ENCODE peak calls at places on chromosome 14, in eight cellular contexts. O is cardiac fibroblast, C is HCT116, J is cardiac muscle cell, W is endodermal cell, K is WERI-Rb-1, S is GM06990, V is PC-3. Z is an unnamed sample.

GRCh38 chr14:70934084-70934483 is 26.8 kb downstream of the PCNX1 start:
- DNase-seq in O (peak), C (no peak), J (peak), W (no peak), K (no peak), S (no peak), V (no peak), Z (peak)

GRCh38 chr14:104693482-104694431 is 4.3 kb downstream of the INF2 start:
- DNase-seq in O (no peak), C (no peak), J (no peak), W (no peak), K (no peak), S (no peak), V (no peak), Z (no peak)

GRCh38 chr14:35993512-35993960 is 167.4 kb downstream of the BRMS1L start:
- DNase-seq in O (no peak), C (no peak), J (no peak), W (peak), K (no peak), S (no peak), V (no peak), Z (no peak)

GRCh38 chr14:67514650-67515385 is 18.3 kb upstream of the PLEKHH1 start:
- DNase-seq in O (peak), C (no peak), J (peak), W (peak), K (peak), S (peak), V (peak), Z (peak)

GRCh38 chr14:44782775-44783238 is 178.9 kb downstream of the KLHL28 start:
- DNase-seq in O (peak), C (no peak), J (peak), W (no peak), K (no peak), S (no peak), V (peak), Z (peak)

GRCh38 chr14:93536945-93537344 is 106.2 kb downstream of the UNC79 start:
- DNase-seq in O (no peak), C (peak), J (no peak), W (peak), K (peak), S (no peak), V (peak), Z (peak)

GRCh38 chr14:76376878-76377523 is 1.1 kb downstream of the ESRRB start:
- DNase-seq in O (no peak), C (no peak), J (no peak), W (no peak), K (no peak), S (no peak), V (no peak), Z (no peak)

GRCh38 chr14:22588419-22589095 is 467 bp downstream of the DAD1 start:
- DNase-seq in O (no peak), C (no peak), J (no peak), W (no peak), K (no peak), S (no peak), V (no peak), Z (no peak)

GRCh38 chr14:101590062-101590461 is 28.8 kb downstream of the DIO3 start:
- DNase-seq in O (no peak), C (no peak), J (no peak), W (no peak), K (no peak), S (no peak), V (no peak), Z (no peak)

GRCh38 chr14:24941719-24942118 is 108.2 kb downstream of the STXBP6 start:
- DNase-seq in O (no peak), C (no peak), J (no peak), W (no peak), K (no peak), S (no peak), V (no peak), Z (no peak)

GRCh38 chr14:104564744-104565679 is 14.6 kb upstream of the C14orf180 start:
- DNase-seq in O (no peak), C (no peak), J (no peak), W (no peak), K (no peak), S (no peak), V (no peak), Z (no peak)

GRCh38 chr14:23364164-23364571 is 804 bp downstream of the EFS start:
- DNase-seq in O (no peak), C (no peak), J (no peak), W (peak), K (peak), S (no peak), V (no peak), Z (peak)

GRCh38 chr14:101849125-101849524 is 87.6 kb downstream of the PPP2R5C start:
- DNase-seq in O (no peak), C (no peak), J (no peak), W (no peak), K (no peak), S (no peak), V (no peak), Z (no peak)

GRCh38 chr14:95611293-95611880 is 74.8 kb upstream of the TCL1B start:
- DNase-seq in O (no peak), C (no peak), J (no peak), W (no peak), K (no peak), S (no peak), V (no peak), Z (no peak)

GRCh38 chr14:35944847-35945246 is 118.7 kb downstream of the BRMS1L start:
- DNase-seq in O (peak), C (peak), J (no peak), W (peak), K (peak), S (no peak), V (peak), Z (no peak)

GRCh38 chr14:37599527-37600368 is 4.3 kb downstream of the TTC6 start:
- DNase-seq in O (no peak), C (no peak), J (no peak), W (peak), K (peak), S (no peak), V (peak), Z (no peak)

GRCh38 chr14:22487941-22488340 is 101.1 kb downstream of the DAD1 start:
- DNase-seq in O (no peak), C (no peak), J (no peak), W (no peak), K (peak), S (no peak), V (no peak), Z (no peak)

GRCh38 chr14:96727490-96727889 is 69.7 kb upstream of the VRK1 start:
- DNase-seq in O (no peak), C (no peak), J (no peak), W (no peak), K (no peak), S (no peak), V (no peak), Z (no peak)

GRCh38 chr14:96725232-96725631 is 72.0 kb upstream of the VRK1 start:
- DNase-seq in O (no peak), C (no peak), J (no peak), W (no peak), K (no peak), S (no peak), V (no peak), Z (no peak)

GRCh38 chr14:96722751-96723150 is 74.4 kb upstream of the VRK1 start:
- DNase-seq in O (no peak), C (no peak), J (no peak), W (no peak), K (no peak), S (no peak), V (no peak), Z (no peak)

GRCh38 chr14:96727076-96727475 is 70.1 kb upstream of the VRK1 start:
- DNase-seq in O (no peak), C (no peak), J (no peak), W (no peak), K (no peak), S (no peak), V (no peak), Z (no peak)

DNA sequence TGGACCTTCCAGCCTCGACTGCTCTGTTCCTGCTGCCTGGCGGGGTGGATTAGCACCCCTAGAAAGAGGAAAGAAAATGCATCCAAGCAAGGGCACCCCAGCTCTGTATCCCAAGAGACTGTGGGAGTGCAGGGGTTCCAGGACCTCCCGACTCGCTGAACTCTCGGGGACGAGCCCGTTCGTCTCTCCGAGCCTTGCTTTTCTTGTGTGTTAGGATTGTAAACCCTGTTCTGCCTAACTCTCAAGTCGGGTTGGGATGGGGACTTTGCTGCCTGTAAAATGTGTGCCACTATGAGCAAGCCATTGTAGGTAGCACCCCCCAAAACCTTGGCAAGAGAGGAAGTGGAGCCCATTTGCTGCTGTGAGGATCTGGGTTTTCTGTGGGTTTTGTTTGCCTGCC is 73.2 kb upstream of the VRK1 start:
- DNase-seq in O (no peak), C (no peak), J (no peak), W (no peak), K (no peak), S (no peak), V (no peak), Z (no peak)
- TF ChIP-seq CTCF in O (no peak), C (no peak), J (no peak), W (no peak), K (no peak), S (no peak), V (no peak), Z (no peak)

GRCh38 chr14:103045387-103045869 is 11.9 kb downstream of the CDC42BPB start:
- DNase-seq in O (no peak), C (no peak), J (no peak), W (no peak), K (no peak), S (peak), V (no peak), Z (no peak)
- H3K4me3 ChIP-seq in O (no peak), C (no peak), J (no peak), W (no peak), K (no peak), S (peak), V (no peak), Z (no peak)

GRCh38 chr14:82113710-82114109 is 580.1 kb upstream of the SEL1L start:
- DNase-seq in O (no peak), C (no peak), J (no peak), W (no peak), K (no peak), S (no peak), V (no peak), Z (no peak)
- TF ChIP-seq CTCF in O (no peak), C (no peak), J (no peak), W (peak), K (no peak), S (no peak), V (no peak), Z (no peak)

GRCh38 chr14:51205486-51205885 is 34.6 kb upstream of the TMX1 start:
- DNase-seq in O (no peak), C (no peak), J (no peak), W (no peak), K (no peak), S (no peak), V (no peak), Z (no peak)
- H3K4me3 ChIP-seq in O (no peak), C (no peak), J (no peak), W (no peak), K (no peak), S (no peak), V (no peak), Z (no peak)

GRCh38 chr14:103330536-103330935 is 3.5 kb upstream of the EIF5 start:
- DNase-seq in O (no peak), C (no peak), J (no peak), W (no peak), K (no peak), S (no peak), V (no peak), Z (no peak)

GRCh38 chr14:103332143-103332919 is 1.7 kb upstream of the EIF5 start:
- DNase-seq in O (no peak), C (no peak), J (no peak), W (no peak), K (no peak), S (no peak), V (no peak), Z (no peak)

GRCh38 chr14:103334644-103335603 is 887 bp downstream of the EIF5 start:
- DNase-seq in O (peak), C (no peak), J (peak), W (peak), K (peak), S (peak), V (peak), Z (peak)

GRCh38 chr14:103336191-103336590 is 2.2 kb downstream of the EIF5 start:
- DNase-seq in O (no peak), C (no peak), J (no peak), W (no peak), K (no peak), S (no peak), V (no peak), Z (no peak)

DNA sequence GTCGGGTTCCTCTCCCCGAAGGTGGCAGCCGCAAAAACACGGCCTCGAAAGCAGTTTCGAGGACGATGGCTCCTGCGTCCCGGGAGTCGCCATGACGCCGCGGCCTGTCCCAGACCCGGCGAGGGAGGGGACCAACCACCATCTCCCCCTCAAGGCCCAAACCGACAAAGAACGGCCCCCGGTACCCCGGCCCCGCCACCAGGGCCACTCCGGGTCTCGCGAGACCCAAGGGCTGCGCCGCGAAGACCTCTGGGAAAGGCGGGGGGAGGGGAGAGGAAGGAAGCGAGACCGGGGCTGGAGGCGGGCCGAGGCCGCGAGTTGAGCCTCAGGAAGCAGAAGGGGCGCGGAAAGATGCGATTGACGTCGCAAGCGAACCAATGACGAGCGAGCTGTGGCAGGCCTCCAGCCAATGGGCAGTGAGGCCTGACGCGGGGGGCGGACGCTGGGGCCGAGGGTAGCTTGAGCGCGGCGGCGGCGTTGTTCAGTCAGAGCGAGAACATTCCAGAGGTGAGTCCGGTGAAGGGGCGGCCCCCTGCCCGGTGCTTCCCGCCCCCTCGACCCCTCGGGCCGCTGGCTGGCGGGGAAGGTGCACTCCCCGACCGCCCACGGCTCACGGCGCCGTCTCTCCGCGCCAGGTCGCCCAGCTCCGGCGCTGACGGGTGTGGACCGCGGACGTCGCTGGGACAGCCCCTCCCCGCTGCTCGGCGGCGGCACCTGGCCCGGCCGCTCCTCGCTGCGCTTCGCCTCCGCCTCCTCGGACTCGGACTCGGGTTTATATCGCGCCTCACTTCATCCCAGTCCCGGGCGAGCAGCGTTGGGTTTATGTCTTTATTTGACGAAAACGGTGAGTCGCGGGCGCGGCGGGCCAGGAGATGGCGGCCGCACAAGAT is at the start of gene EIF5:
- DNase-seq in O (peak), C (peak), J (peak), W (peak), K (peak), S (peak), V (peak), Z (peak)
- TF ChIP-seq CTCF in O (peak), C (no peak), J (peak), W (peak), K (no peak), S (no peak), V (no peak), Z (peak)

DNA sequence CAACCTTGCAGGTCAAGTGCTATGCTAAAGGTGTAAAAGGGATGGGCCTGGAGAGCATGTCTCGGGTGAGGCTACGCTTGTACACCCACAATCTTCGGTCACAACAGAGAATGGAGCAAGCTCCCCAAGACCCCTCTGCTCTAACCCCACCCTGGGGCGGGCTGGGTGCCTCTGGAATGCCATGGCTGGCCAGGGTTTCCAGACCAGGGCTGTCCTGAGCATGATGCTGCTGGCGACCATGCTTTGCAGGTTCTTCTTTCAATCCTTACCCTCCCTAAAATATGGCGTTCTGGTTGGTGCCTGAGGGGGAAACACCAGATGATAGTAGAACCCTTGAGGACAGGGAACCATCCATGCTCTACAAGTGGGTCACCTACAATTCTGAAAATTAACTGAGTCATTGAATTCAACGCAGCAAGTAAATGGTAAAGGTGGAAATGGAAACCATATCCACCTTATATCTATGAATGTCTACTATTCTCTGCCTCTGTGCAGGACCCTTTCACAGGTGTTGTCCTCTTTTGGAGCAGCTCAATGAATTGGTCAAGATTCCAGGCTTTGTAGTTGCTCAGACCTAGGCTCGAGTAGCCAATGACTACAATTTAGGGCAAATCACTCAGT is 111.6 kb upstream of the EGLN3 start:
- DNase-seq in O (no peak), C (no peak), J (no peak), W (no peak), K (no peak), S (no peak), V (no peak), Z (no peak)
- H3K4me3 ChIP-seq in O (no peak), C (no peak), J (no peak), W (no peak), K (no peak), S (no peak), V (no peak), Z (no peak)

GRCh38 chr14:28767851-28768548 is 1.4 kb downstream of the FOXG1 start:
- DNase-seq in O (no peak), C (no peak), J (no peak), W (peak), K (peak), S (peak), V (no peak), Z (no peak)
- TF ChIP-seq CTCF in O (no peak), C (no peak), J (no peak), W (peak), K (peak), S (no peak), V (no peak), Z (no peak)

Z was measured in fibroblast of villous mesenchyme.